ENCODE peak calls at places on chromosomes 5 and 9, in ten cellular contexts. One of them, this sample, is unnamed.

GRCh38 chr5:137122075-137122474 is 377.1 kb downstream of the SPOCK1 start:
- DNase-seq in pancreas: no peak
- DNase-seq in tibial nerve: no peak
- DNase-seq in upper lobe of right lung: no peak
- DNase-seq in cardiac fibroblast: peak
- DNase-seq in cardiac muscle cell: no peak
- DNase-seq in psoas muscle: no peak
- DNase-seq in breast epithelium: no peak
- DNase-seq in stomach: no peak
- DNase-seq in tibial artery: no peak
- DNase-seq in this sample: no peak

GRCh38 chr5:167361841-167362240 is 929.6 kb upstream of the WWC1 start:
- DNase-seq in breast epithelium: no peak
- DNase-seq in stomach: no peak
- DNase-seq in tibial artery: no peak
- DNase-seq in tibial nerve: no peak
- DNase-seq in psoas muscle: no peak
- DNase-seq in upper lobe of right lung: no peak
- DNase-seq in cardiac muscle cell: no peak
- DNase-seq in cardiac fibroblast: no peak
- DNase-seq in pancreas: no peak
- DNase-seq in this sample: no peak

GRCh38 chr9:137487454-137488329 is 28.6 kb upstream of the NSMF start:
- DNase-seq in cardiac fibroblast: peak
- DNase-seq in tibial nerve: no peak
- DNase-seq in pancreas: peak
- DNase-seq in cardiac muscle cell: no peak
- DNase-seq in stomach: no peak
- DNase-seq in psoas muscle: peak
- DNase-seq in tibial artery: no peak
- DNase-seq in breast epithelium: no peak
- DNase-seq in upper lobe of right lung: peak
- DNase-seq in this sample: no peak

GRCh38 chr5:88964831-88965230 is 81.8 kb upstream of the MEF2C start:
- DNase-seq in cardiac fibroblast: no peak
- DNase-seq in upper lobe of right lung: no peak
- DNase-seq in tibial nerve: no peak
- DNase-seq in pancreas: no peak
- DNase-seq in psoas muscle: no peak
- DNase-seq in cardiac muscle cell: no peak
- DNase-seq in breast epithelium: no peak
- DNase-seq in stomach: no peak
- DNase-seq in tibial artery: no peak
- DNase-seq in this sample: no peak

GRCh38 chr9:112881366-112881765 is 9.3 kb downstream of the SLC46A2 start:
- DNase-seq in cardiac muscle cell: no peak
- DNase-seq in cardiac fibroblast: peak
- DNase-seq in breast epithelium: no peak
- DNase-seq in upper lobe of right lung: no peak
- DNase-seq in stomach: no peak
- DNase-seq in tibial nerve: no peak
- DNase-seq in pancreas: no peak
- DNase-seq in tibial artery: no peak
- DNase-seq in psoas muscle: no peak
- DNase-seq in this sample: no peak

GRCh38 chr5:93304391-93304790 is 276.6 kb downstream of the NR2F1-AS1 start:
- DNase-seq in cardiac fibroblast: no peak
- DNase-seq in cardiac muscle cell: no peak
- DNase-seq in stomach: no peak
- DNase-seq in tibial artery: no peak
- DNase-seq in pancreas: no peak
- DNase-seq in psoas muscle: no peak
- DNase-seq in breast epithelium: no peak
- DNase-seq in upper lobe of right lung: no peak
- DNase-seq in tibial nerve: no peak
- DNase-seq in this sample: no peak

GRCh38 chr9:9122230-9122875 is 1322.8 kb upstream of the DMAC1 start:
- DNase-seq in cardiac muscle cell: no peak
- DNase-seq in breast epithelium: no peak
- DNase-seq in pancreas: no peak
- DNase-seq in upper lobe of right lung: no peak
- DNase-seq in stomach: no peak
- DNase-seq in psoas muscle: no peak
- DNase-seq in tibial nerve: no peak
- DNase-seq in tibial artery: no peak
- DNase-seq in cardiac fibroblast: no peak
- DNase-seq in this sample: no peak

GRCh38 chr9:89095755-89096154 is 82.9 kb downstream of the SHC3 start:
- DNase-seq in cardiac muscle cell: no peak
- DNase-seq in cardiac fibroblast: no peak
- DNase-seq in tibial nerve: no peak
- DNase-seq in stomach: no peak
- DNase-seq in psoas muscle: no peak
- DNase-seq in upper lobe of right lung: no peak
- DNase-seq in pancreas: no peak
- DNase-seq in tibial artery: no peak
- DNase-seq in breast epithelium: no peak
- DNase-seq in this sample: peak

GRCh38 chr9:104780796-104781395 is 17.0 kb downstream of the NIPSNAP3B start:
- DNase-seq in cardiac fibroblast: peak
- DNase-seq in tibial artery: no peak
- DNase-seq in cardiac muscle cell: no peak
- DNase-seq in tibial nerve: no peak
- DNase-seq in psoas muscle: no peak
- DNase-seq in pancreas: no peak
- DNase-seq in breast epithelium: no peak
- DNase-seq in upper lobe of right lung: no peak
- DNase-seq in stomach: no peak
- DNase-seq in this sample: no peak

GRCh38 chr9:69145148-69145547 is 28.9 kb upstream of the TJP2 start:
- DNase-seq in psoas muscle: no peak
- DNase-seq in cardiac muscle cell: no peak
- DNase-seq in upper lobe of right lung: no peak
- DNase-seq in pancreas: no peak
- DNase-seq in cardiac fibroblast: no peak
- DNase-seq in tibial nerve: no peak
- DNase-seq in tibial artery: no peak
- DNase-seq in breast epithelium: no peak
- DNase-seq in stomach: no peak
- DNase-seq in this sample: no peak

GRCh38 chr5:80960531-80961375 is 590 bp downstream of the RASGRF2 start:
- DNase-seq in tibial nerve: no peak
- DNase-seq in tibial artery: no peak
- DNase-seq in stomach: no peak
- DNase-seq in pancreas: peak
- DNase-seq in upper lobe of right lung: peak
- DNase-seq in psoas muscle: no peak
- DNase-seq in cardiac muscle cell: peak
- DNase-seq in cardiac fibroblast: peak
- DNase-seq in breast epithelium: no peak
- DNase-seq in this sample: peak
- TF ChIP-seq CTCF in tibial nerve: no peak
- TF ChIP-seq CTCF in tibial artery: no peak
- TF ChIP-seq CTCF in stomach: no peak
- TF ChIP-seq CTCF in pancreas: no peak
- TF ChIP-seq CTCF in upper lobe of right lung: peak
- TF ChIP-seq CTCF in psoas muscle: no peak
- TF ChIP-seq CTCF in cardiac muscle cell: no peak
- TF ChIP-seq CTCF in cardiac fibroblast: no peak
- TF ChIP-seq CTCF in breast epithelium: no peak
- TF ChIP-seq CTCF in this sample: no peak

GRCh38 chr5:7850241-7850532 is 746 bp downstream of the CFAP90 start:
- DNase-seq in breast epithelium: no peak
- DNase-seq in tibial nerve: no peak
- DNase-seq in psoas muscle: no peak
- DNase-seq in tibial artery: no peak
- DNase-seq in cardiac fibroblast: no peak
- DNase-seq in upper lobe of right lung: peak
- DNase-seq in cardiac muscle cell: no peak
- DNase-seq in pancreas: peak
- DNase-seq in stomach: no peak
- DNase-seq in this sample: no peak
- H3K4me3 ChIP-seq in breast epithelium: peak
- H3K4me3 ChIP-seq in tibial nerve: peak
- H3K4me3 ChIP-seq in psoas muscle: peak
- H3K4me3 ChIP-seq in tibial artery: peak
- H3K4me3 ChIP-seq in cardiac fibroblast: peak
- H3K4me3 ChIP-seq in upper lobe of right lung: peak
- H3K4me3 ChIP-seq in cardiac muscle cell: peak
- H3K4me3 ChIP-seq in pancreas: peak
- H3K4me3 ChIP-seq in stomach: peak
- H3K4me3 ChIP-seq in this sample: peak

DNA sequence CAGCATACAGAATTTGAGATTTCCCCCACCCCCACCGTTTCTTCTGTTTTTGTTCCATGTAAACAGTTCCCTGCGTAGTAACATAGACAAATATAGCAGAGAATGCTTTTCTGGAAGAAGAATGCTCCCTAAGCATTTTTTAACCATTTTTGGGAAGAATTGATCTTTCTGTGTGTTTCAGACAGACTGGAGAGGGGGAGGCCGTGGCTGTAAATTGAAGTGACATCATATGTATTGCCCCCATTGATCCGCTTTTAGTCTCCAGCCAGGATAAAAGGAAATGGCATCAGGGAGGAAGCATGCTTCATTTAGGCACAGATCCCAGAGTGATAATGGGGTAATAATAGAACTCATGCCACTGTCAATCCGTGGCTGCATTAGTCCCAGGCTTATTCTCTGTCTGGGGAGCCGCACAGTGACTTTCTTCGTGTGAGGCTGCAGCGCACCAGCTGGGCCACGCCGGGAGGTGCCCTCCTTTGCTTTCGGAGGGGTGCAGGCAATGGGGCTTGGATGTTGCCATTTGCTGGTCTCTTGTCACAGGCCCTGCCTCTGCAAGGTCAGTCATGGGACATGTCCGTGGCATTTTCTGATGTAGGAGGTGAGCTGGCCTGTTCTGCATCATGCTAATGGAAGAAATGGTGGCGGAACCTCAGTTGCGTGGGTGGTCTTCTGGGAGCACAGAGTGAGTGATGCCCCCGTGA is 261.5 kb downstream of the FANCC start:
- DNase-seq in pancreas: no peak
- DNase-seq in upper lobe of right lung: no peak
- DNase-seq in tibial artery: peak
- DNase-seq in breast epithelium: no peak
- DNase-seq in tibial nerve: no peak
- DNase-seq in stomach: no peak
- DNase-seq in cardiac muscle cell: no peak
- DNase-seq in psoas muscle: peak
- DNase-seq in cardiac fibroblast: peak
- DNase-seq in this sample: no peak
- TF ChIP-seq CTCF in pancreas: no peak
- TF ChIP-seq CTCF in upper lobe of right lung: no peak
- TF ChIP-seq CTCF in tibial artery: no peak
- TF ChIP-seq CTCF in breast epithelium: no peak
- TF ChIP-seq CTCF in tibial nerve: no peak
- TF ChIP-seq CTCF in stomach: no peak
- TF ChIP-seq CTCF in cardiac muscle cell: no peak
- TF ChIP-seq CTCF in psoas muscle: no peak
- TF ChIP-seq CTCF in cardiac fibroblast: no peak
- TF ChIP-seq CTCF in this sample: no peak

DNA sequence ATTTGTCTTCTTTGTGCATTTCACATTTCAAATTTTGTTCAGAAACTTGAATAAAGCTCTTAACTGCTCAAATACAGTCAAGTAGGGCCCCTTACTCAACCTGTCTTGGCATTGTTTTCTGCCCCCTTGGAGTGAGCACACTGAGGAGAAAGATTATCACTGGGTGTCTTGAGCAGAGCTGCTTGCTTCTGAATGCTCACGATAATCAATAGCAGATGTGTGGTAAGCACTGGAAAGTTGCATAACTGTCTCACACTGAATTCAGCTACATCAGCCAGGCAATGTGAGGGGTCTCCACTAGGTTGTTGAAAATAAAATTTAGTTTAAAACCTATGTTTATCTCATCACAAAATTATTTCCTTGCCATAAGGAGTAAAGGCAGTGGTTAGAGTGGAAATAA is 7.8 kb upstream of the TNFAIP8 start:
- DNase-seq in stomach: no peak
- DNase-seq in tibial artery: no peak
- DNase-seq in upper lobe of right lung: no peak
- DNase-seq in cardiac fibroblast: peak
- DNase-seq in psoas muscle: no peak
- DNase-seq in breast epithelium: no peak
- DNase-seq in pancreas: no peak
- DNase-seq in cardiac muscle cell: no peak
- DNase-seq in tibial nerve: no peak
- DNase-seq in this sample: no peak
- H3K4me3 ChIP-seq in stomach: no peak
- H3K4me3 ChIP-seq in tibial artery: no peak
- H3K4me3 ChIP-seq in upper lobe of right lung: no peak
- H3K4me3 ChIP-seq in cardiac fibroblast: no peak
- H3K4me3 ChIP-seq in psoas muscle: no peak
- H3K4me3 ChIP-seq in breast epithelium: no peak
- H3K4me3 ChIP-seq in pancreas: no peak
- H3K4me3 ChIP-seq in cardiac muscle cell: no peak
- H3K4me3 ChIP-seq in tibial nerve: no peak
- H3K4me3 ChIP-seq in this sample: no peak

GRCh38 chr9:1759901-1760300 is 255.2 kb upstream of the SMARCA2 start:
- DNase-seq in cardiac fibroblast: no peak
- DNase-seq in psoas muscle: no peak
- DNase-seq in tibial artery: no peak
- DNase-seq in pancreas: no peak
- DNase-seq in stomach: no peak
- DNase-seq in tibial nerve: no peak
- DNase-seq in breast epithelium: no peak
- DNase-seq in cardiac muscle cell: no peak
- DNase-seq in upper lobe of right lung: no peak
- DNase-seq in this sample: no peak
- TF ChIP-seq CTCF in cardiac fibroblast: no peak
- TF ChIP-seq CTCF in psoas muscle: no peak
- TF ChIP-seq CTCF in tibial artery: no peak
- TF ChIP-seq CTCF in pancreas: no peak
- TF ChIP-seq CTCF in stomach: no peak
- TF ChIP-seq CTCF in tibial nerve: no peak
- TF ChIP-seq CTCF in breast epithelium: no peak
- TF ChIP-seq CTCF in cardiac muscle cell: no peak
- TF ChIP-seq CTCF in upper lobe of right lung: no peak
- TF ChIP-seq CTCF in this sample: no peak